ENCODE peak calls at places on chromosomes 6 and 20, in nine cellular contexts. F is caudate nucleus; C is neural progenitor cell; O is brain microvascular endothelial cell; Y is CD4-positive, alpha-beta memory T cell; K is heart right ventricle; Q is right atrium auricular region; P is testis; J is mesendoderm. X is an unnamed sample.

GRCh38 chr6:120405947-120406346 is 928.3 kb downstream of the TBC1D32 start:
- DNase-seq in C (peak), Q (no peak), O (no peak), Y (no peak), P (no peak), F (no peak), K (no peak), J (peak), X (no peak)

GRCh38 chr6:74519172-74519571 is 686.7 kb downstream of the COL12A1 start:
- DNase-seq in C (no peak), Q (no peak), Y (no peak), O (peak), J (no peak), F (no peak), K (no peak), P (no peak), X (no peak)

GRCh38 chr20:51800769-51801219 is 1.5 kb downstream of the SALL4 start:
- DNase-seq in C (peak), P (peak), Y (no peak), O (no peak), F (no peak), J (peak), K (no peak), Q (no peak), X (no peak)

GRCh38 chr20:36167826-36168634 is 13.5 kb downstream of the EPB41L1 start:
- DNase-seq in J (no peak), P (no peak), C (no peak), Q (no peak), O (no peak), F (no peak), K (no peak), Y (no peak), X (no peak)

GRCh38 chr6:119453242-119453641 is 103.7 kb upstream of the MAN1A1 start:
- DNase-seq in Y (no peak), Q (no peak), O (no peak), P (no peak), K (no peak), J (no peak), C (no peak), F (no peak), X (no peak)

GRCh38 chr6:10589983-10590382 is 68.8 kb downstream of the GCNT2 start:
- DNase-seq in K (no peak), Q (no peak), C (no peak), F (no peak), J (no peak), O (no peak), Y (no peak), P (no peak), X (no peak)

GRCh38 chr6:3186974-3187382 is 29.6 kb upstream of the TUBB2A start:
- DNase-seq in K (no peak), O (no peak), P (no peak), Q (no peak), J (no peak), C (no peak), Y (no peak), F (no peak), X (no peak)

GRCh38 chr20:7980332-7981046 is 39.1 kb downstream of the TMX4 start:
- DNase-seq in C (peak), O (peak), Y (peak), F (no peak), Q (no peak), J (peak), K (no peak), P (peak), X (no peak)

GRCh38 chr20:55251170-55251569 is 754.1 kb downstream of the CBLN4 start:
- DNase-seq in O (no peak), Y (no peak), J (no peak), Q (no peak), F (no peak), C (no peak), P (no peak), K (no peak), X (no peak)

GRCh38 chr20:19934792-19935491 is 82.2 kb upstream of the NAA20 start:
- DNase-seq in C (no peak), K (peak), F (peak), P (peak), O (no peak), J (no peak), Q (peak), Y (no peak), X (no peak)

GRCh38 chr6:108650781-108651180 is 90.1 kb downstream of the FOXO3 start:
- DNase-seq in K (no peak), O (peak), C (no peak), P (no peak), J (no peak), Y (no peak), F (no peak), Q (no peak), X (no peak)

GRCh38 chr6:7087066-7087465 is 20.7 kb upstream of the RREB1 start:
- DNase-seq in J (peak), P (no peak), Y (no peak), K (no peak), C (peak), Q (no peak), F (no peak), O (no peak), X (no peak)

GRCh38 chr6:129312865-129313264 is 397.1 kb downstream of the ARHGAP18 start:
- DNase-seq in F (no peak), J (peak), K (no peak), Q (no peak), O (peak), C (no peak), P (no peak), Y (no peak), X (no peak)

GRCh38 chr20:36217226-36217625 is 19.1 kb upstream of the AAR2 start:
- DNase-seq in Q (no peak), K (no peak), F (no peak), P (no peak), J (peak), O (no peak), C (peak), Y (no peak), X (no peak)

GRCh38 chr6:75215291-75215690 is 9.4 kb upstream of the COL12A1 start:
- DNase-seq in C (no peak), J (no peak), P (no peak), O (no peak), Q (no peak), Y (no peak), F (no peak), K (no peak), X (no peak)

GRCh38 chr6:163751032-163751525 is 336.6 kb downstream of the QKI start:
- DNase-seq in J (no peak), O (no peak), P (no peak), F (no peak), C (peak), Q (no peak), Y (peak), K (no peak), X (no peak)

GRCh38 chr6:163872335-163872734 is 457.8 kb downstream of the QKI start:
- DNase-seq in C (no peak), Y (no peak), P (no peak), J (no peak), O (peak), F (no peak), K (no peak), Q (no peak), X (no peak)

GRCh38 chr6:42075159-42075838 is 25.0 kb downstream of the TAF8 start:
- DNase-seq in Y (peak), K (peak), P (peak), Q (peak), C (peak), O (peak), F (peak), J (peak), X (no peak)

GRCh38 chr20:5718896-5719595 is 31.2 kb upstream of the SHLD1 start:
- DNase-seq in J (peak), K (peak), C (no peak), Q (no peak), F (no peak), Y (no peak), O (no peak), P (no peak), X (no peak)

GRCh38 chr6:70415247-70415646 is 1.9 kb downstream of the FAM135A start:
- DNase-seq in Q (no peak), Y (no peak), C (no peak), P (no peak), F (no peak), J (no peak), K (no peak), O (no peak), X (no peak)

GRCh38 chr20:38418509-38419204 is 16.5 kb downstream of the SNHG17 start:
- DNase-seq in Q (no peak), O (no peak), P (peak), J (no peak), F (no peak), C (no peak), Y (no peak), K (peak), X (no peak)

GRCh38 chr6:149094934-149095341 is 222.6 kb upstream of the TAB2 start:
- DNase-seq in O (no peak), Y (peak), J (no peak), Q (no peak), K (no peak), P (no peak), F (no peak), C (no peak), X (no peak)

GRCh38 chr6:11160199-11160598 is 48.7 kb upstream of the ERVFRD-1 start:
- DNase-seq in Y (no peak), O (no peak), K (no peak), Q (no peak), P (no peak), F (no peak), J (no peak), C (no peak), X (no peak)

GRCh38 chr6:39203398-39203797 is 25.9 kb downstream of the KCNK5 start:
- DNase-seq in P (no peak), O (no peak), C (no peak), F (no peak), Y (no peak), K (no peak), Q (no peak), J (no peak), X (no peak)

GRCh38 chr6:157911278-157911677 is 70.4 kb upstream of the SYNJ2 start:
- DNase-seq in O (no peak), J (no peak), C (peak), F (no peak), K (no peak), P (no peak), Y (no peak), Q (no peak), X (no peak)

GRCh38 chr20:49165611-49166010 is 22.5 kb downstream of the STAU1 start:
- DNase-seq in F (no peak), P (no peak), K (no peak), Q (no peak), C (no peak), J (no peak), O (no peak), Y (no peak), X (no peak)

GRCh38 chr6:22784611-22785010 is 215.2 kb downstream of the HDGFL1 start:
- DNase-seq in F (no peak), Y (no peak), K (no peak), O (peak), Q (no peak), C (peak), P (no peak), J (peak), X (no peak)

GRCh38 chr6:7261030-7261841 is 51.8 kb downstream of the SSR1 start:
- DNase-seq in Y (peak), C (peak), P (peak), J (peak), O (peak), F (peak), Q (peak), K (peak), X (peak)

GRCh38 chr6:5084787-5085637 is at the start of gene PPP1R3G:
- DNase-seq in Q (no peak), P (peak), C (peak), O (peak), J (peak), Y (no peak), F (no peak), K (peak), X (no peak)

GRCh38 chr6:162538643-162539064 is 188.9 kb downstream of the PRKN start:
- DNase-seq in P (no peak), F (no peak), Y (no peak), J (no peak), Q (peak), O (no peak), K (peak), C (no peak), X (no peak)

GRCh38 chr20:37358366-37359150 is 12.6 kb downstream of the SRC start:
- DNase-seq in J (no peak), P (no peak), O (no peak), C (no peak), Q (no peak), F (no peak), K (no peak), Y (no peak), X (no peak)

GRCh38 chr6:112289039-112289566 is 34.7 kb upstream of the LAMA4 start:
- DNase-seq in J (peak), C (peak), Q (peak), O (peak), K (peak), P (peak), F (no peak), Y (no peak), X (no peak)

GRCh38 chr20:29687438-29687837 is 1570.0 kb upstream of the DEFB115 start:
- DNase-seq in C (no peak), F (no peak), Q (no peak), K (no peak), J (no peak), P (no peak), O (no peak), Y (no peak), X (no peak)

GRCh38 chr6:110185879-110186278 is 5.7 kb downstream of the CDC40 start:
- DNase-seq in J (no peak), C (no peak), K (no peak), Y (no peak), Q (no peak), P (no peak), O (no peak), F (no peak), X (no peak)

GRCh38 chr6:152298055-152298647 is 339.0 kb downstream of the SYNE1 start:
- DNase-seq in K (no peak), P (no peak), Y (no peak), J (no peak), Q (no peak), C (no peak), O (no peak), F (no peak), X (no peak)

DNA sequence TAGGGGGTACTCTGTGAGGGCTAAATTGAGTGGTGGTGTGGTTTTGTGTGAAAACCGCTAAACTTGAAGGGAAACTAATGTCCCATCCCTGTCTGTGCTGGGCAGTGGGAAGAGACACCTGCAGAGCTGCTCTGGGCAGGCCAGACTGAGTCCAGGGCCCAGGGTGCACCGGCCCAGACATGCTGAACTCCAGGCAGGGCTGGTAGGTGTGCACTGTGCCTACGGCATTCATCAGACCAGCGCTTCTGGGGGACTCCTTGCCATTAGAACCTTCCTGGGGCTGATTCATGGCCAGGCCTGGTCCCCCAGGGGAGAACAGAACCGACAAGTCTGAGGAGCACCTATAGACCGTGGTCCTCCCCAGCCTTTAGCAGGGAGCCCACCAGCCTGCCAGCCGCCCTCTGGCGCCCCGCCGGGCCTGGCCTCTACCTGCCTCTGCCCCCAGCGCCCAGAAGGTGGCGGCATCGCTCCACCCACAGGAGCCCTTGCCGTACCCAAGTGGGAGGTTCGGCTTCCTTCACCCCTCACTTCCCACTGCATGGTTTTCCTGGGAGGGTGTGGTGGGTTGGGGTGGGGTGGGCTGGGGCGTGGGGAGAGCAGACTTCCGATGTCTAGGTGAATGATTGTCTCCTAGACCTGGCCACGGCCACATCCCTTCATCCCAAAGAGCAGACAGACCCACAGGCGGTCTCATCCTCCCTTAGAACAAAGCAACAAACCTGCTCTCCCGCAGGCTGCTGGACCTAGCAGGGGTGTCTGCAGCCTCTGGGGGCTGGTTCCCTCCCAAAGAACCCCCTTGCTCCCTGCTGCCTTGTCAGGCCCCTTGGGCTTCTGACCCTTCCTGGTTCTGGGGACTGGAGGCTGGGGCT is 15.5 kb downstream of the CCDC167 start:
- DNase-seq in C (peak), J (peak), Y (peak), P (peak), O (peak), K (peak), Q (no peak), F (peak), X (no peak)
- H3K27ac ChIP-seq in C (no peak), J (no peak), Y (peak), P (no peak), O (no peak), K (no peak), Q (no peak), F (no peak), X (no peak)

DNA sequence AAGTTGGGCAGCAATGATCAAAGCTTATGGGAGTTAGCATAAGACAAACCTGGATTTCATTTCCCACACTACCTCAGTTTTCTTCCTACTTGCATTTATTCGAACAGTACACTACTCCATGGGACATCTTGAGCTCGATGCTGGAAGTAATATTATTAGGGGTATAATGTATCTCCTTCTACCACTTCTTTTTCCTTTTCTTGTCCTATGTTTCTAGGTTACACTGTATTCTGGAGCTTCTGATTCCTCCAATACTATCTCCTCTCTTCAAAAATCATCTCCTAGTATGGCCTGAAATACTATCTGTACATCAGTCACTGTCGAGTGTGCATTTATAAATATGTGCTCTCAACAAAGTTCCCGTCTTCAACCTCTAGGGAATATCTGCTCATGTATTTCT is 124.4 kb downstream of the MAP7 start:
- DNase-seq in F (no peak), Q (no peak), K (no peak), C (no peak), P (no peak), O (no peak), Y (no peak), J (no peak), X (no peak)
- H3K27ac ChIP-seq in F (peak), Q (no peak), K (no peak), C (no peak), P (no peak), O (no peak), Y (no peak), J (no peak), X (no peak)

GRCh38 chr20:62378215-62378614 is 8.7 kb upstream of the RPS21 start:
- DNase-seq in Q (no peak), O (no peak), Y (no peak), K (no peak), C (no peak), P (no peak), J (peak), F (no peak), X (no peak)
- H3K27ac ChIP-seq in Q (peak), O (no peak), Y (no peak), K (peak), C (peak), P (no peak), J (no peak), F (no peak), X (no peak)

GRCh38 chr6:40796280-40797223 is 209.4 kb upstream of the LRFN2 start:
- DNase-seq in F (no peak), J (no peak), K (peak), Q (no peak), P (no peak), Y (no peak), C (no peak), O (no peak), X (no peak)
- H3K27ac ChIP-seq in F (no peak), J (no peak), K (no peak), Q (no peak), P (no peak), Y (no peak), C (no peak), O (no peak), X (no peak)

DNA sequence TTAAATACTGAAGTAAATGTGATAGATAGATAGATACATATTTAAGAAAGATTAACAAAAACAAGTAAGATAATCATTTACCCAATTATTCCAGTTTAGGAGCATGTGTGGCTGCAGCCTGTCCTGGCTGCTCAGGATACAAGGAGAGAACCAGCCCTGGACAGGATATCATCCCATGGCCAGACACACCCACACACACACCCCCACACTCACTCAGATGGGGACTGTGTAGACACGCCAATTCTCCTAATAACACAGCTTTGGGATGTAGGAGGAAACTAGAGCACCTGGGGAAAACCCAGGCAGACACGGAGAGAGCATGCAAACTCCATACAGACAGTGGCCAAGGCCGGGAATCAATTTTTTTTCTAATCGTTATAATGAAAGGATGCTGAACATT is 45.6 kb downstream of the GFOD1 start:
- DNase-seq in O (no peak), J (no peak), F (no peak), Y (no peak), K (no peak), Q (no peak), P (no peak), C (no peak), X (no peak)
- H3K27ac ChIP-seq in O (no peak), J (no peak), F (no peak), Y (no peak), K (no peak), Q (no peak), P (no peak), C (no peak), X (no peak)

DNA sequence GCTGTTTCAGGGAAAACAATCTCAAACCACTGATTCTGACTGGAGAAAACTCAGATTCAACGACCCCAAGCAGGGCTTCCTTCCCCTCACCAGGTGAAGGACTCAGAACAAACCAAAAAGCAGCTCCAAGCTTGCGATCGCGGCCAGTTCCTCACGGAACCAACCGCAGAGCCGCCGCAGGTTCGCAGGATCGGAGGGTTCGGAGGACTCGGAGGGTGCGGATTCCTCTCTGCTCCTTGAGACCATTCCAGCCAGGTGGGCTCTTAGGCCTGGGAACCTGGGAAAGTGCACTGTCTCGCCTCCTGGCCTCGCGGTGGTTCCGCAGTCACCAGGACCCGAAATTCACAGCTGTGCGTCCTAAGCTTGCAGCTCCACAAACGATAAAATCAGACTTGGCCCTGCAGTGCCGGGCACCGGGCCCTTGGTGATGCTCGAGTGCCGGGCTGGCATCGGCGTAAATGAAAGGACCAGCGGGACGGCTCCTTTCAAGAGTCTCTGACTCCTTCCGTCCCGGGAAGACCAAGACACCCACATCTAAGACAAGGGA is 70.0 kb upstream of the PRSS16 start:
- DNase-seq in Q (peak), O (peak), F (peak), J (peak), Y (peak), P (peak), C (peak), K (peak), X (peak)
- H3K27ac ChIP-seq in Q (peak), O (peak), F (peak), J (peak), Y (peak), P (peak), C (peak), K (peak), X (peak)